ENCODE peak calls at places on chromosomes 1 and 21, in four cellular contexts. One of them, this sample, is unnamed.

GRCh38 chr21:26845066-26845749 is at the start of gene ADAMTS1:
- DNase-seq in AG04450: peak
- DNase-seq in activated gamma-delta T cell treated with Interleukin-2 at 50 U/mL for 16 hours: no peak
- DNase-seq in fibroblast of the aortic adventitia: peak
- DNase-seq in this sample: no peak

GRCh38 chr1:103525114-103525606 is 339 bp upstream of the RNPC3 start:
- DNase-seq in AG04450: no peak
- DNase-seq in activated gamma-delta T cell treated with Interleukin-2 at 50 U/mL for 16 hours: no peak
- DNase-seq in fibroblast of the aortic adventitia: peak
- DNase-seq in this sample: no peak

GRCh38 chr1:46369542-46370213 is 24.4 kb upstream of the FAAH start:
- DNase-seq in AG04450: no peak
- DNase-seq in activated gamma-delta T cell treated with Interleukin-2 at 50 U/mL for 16 hours: no peak
- DNase-seq in fibroblast of the aortic adventitia: peak
- DNase-seq in this sample: no peak

GRCh38 chr1:30110826-30111225 is 612.6 kb downstream of the MATN1 start:
- DNase-seq in fibroblast of the aortic adventitia: no peak
- DNase-seq in AG04450: no peak
- DNase-seq in activated gamma-delta T cell treated with Interleukin-2 at 50 U/mL for 16 hours: no peak
- DNase-seq in this sample: no peak

GRCh38 chr1:96362623-96363022 is 359.0 kb upstream of the PTBP2 start:
- DNase-seq in AG04450: peak
- DNase-seq in fibroblast of the aortic adventitia: peak
- DNase-seq in activated gamma-delta T cell treated with Interleukin-2 at 50 U/mL for 16 hours: no peak
- DNase-seq in this sample: no peak

GRCh38 chr1:97738270-97738669 is 182.6 kb downstream of the DPYD start:
- DNase-seq in fibroblast of the aortic adventitia: no peak
- DNase-seq in activated gamma-delta T cell treated with Interleukin-2 at 50 U/mL for 16 hours: no peak
- DNase-seq in AG04450: no peak
- DNase-seq in this sample: no peak

GRCh38 chr1:29895201-29895600 is 658.9 kb downstream of the PTPRU start:
- DNase-seq in fibroblast of the aortic adventitia: no peak
- DNase-seq in activated gamma-delta T cell treated with Interleukin-2 at 50 U/mL for 16 hours: no peak
- DNase-seq in AG04450: no peak
- DNase-seq in this sample: no peak

GRCh38 chr1:38558476-38559179 is 300.9 kb downstream of the RRAGC start:
- DNase-seq in fibroblast of the aortic adventitia: no peak
- DNase-seq in activated gamma-delta T cell treated with Interleukin-2 at 50 U/mL for 16 hours: no peak
- DNase-seq in AG04450: no peak
- DNase-seq in this sample: no peak

GRCh38 chr1:165162671-165163241 is 193.8 kb downstream of the LMX1A start:
- DNase-seq in fibroblast of the aortic adventitia: no peak
- DNase-seq in AG04450: no peak
- DNase-seq in activated gamma-delta T cell treated with Interleukin-2 at 50 U/mL for 16 hours: no peak
- DNase-seq in this sample: no peak

GRCh38 chr1:34268311-34269042 is 91.8 kb downstream of the C1orf94 start:
- DNase-seq in activated gamma-delta T cell treated with Interleukin-2 at 50 U/mL for 16 hours: no peak
- DNase-seq in fibroblast of the aortic adventitia: peak
- DNase-seq in AG04450: no peak
- DNase-seq in this sample: no peak

GRCh38 chr1:8075511-8076051 is 49.5 kb upstream of the ERRFI1 start:
- DNase-seq in AG04450: no peak
- DNase-seq in fibroblast of the aortic adventitia: peak
- DNase-seq in activated gamma-delta T cell treated with Interleukin-2 at 50 U/mL for 16 hours: no peak
- DNase-seq in this sample: no peak

GRCh38 chr1:26697978-26698849 is 2.4 kb downstream of the ARID1A start:
- DNase-seq in AG04450: peak
- DNase-seq in activated gamma-delta T cell treated with Interleukin-2 at 50 U/mL for 16 hours: peak
- DNase-seq in fibroblast of the aortic adventitia: peak
- DNase-seq in this sample: no peak

GRCh38 chr21:17387030-17387617 is 125.7 kb upstream of the CXADR start:
- DNase-seq in fibroblast of the aortic adventitia: peak
- DNase-seq in AG04450: peak
- DNase-seq in activated gamma-delta T cell treated with Interleukin-2 at 50 U/mL for 16 hours: peak
- DNase-seq in this sample: peak

GRCh38 chr1:230861970-230862595 is 6.2 kb downstream of the C1orf198 start:
- DNase-seq in fibroblast of the aortic adventitia: peak
- DNase-seq in AG04450: peak
- DNase-seq in activated gamma-delta T cell treated with Interleukin-2 at 50 U/mL for 16 hours: no peak
- DNase-seq in this sample: no peak

GRCh38 chr1:7615138-7615537 is 156.0 kb upstream of the VAMP3 start:
- DNase-seq in activated gamma-delta T cell treated with Interleukin-2 at 50 U/mL for 16 hours: no peak
- DNase-seq in AG04450: no peak
- DNase-seq in fibroblast of the aortic adventitia: no peak
- DNase-seq in this sample: no peak